ENCODE peak calls at places on chromosomes 3 and 15, in four cellular contexts. V, S, J and X are unnamed samples.

GRCh38 chr3:105790534-105790933 is 78.3 kb downstream of the CBLB start:
- DNase-seq in V (no peak), S (no peak), J (no peak), X (no peak)

GRCh38 chr3:10437995-10438901 is 67.1 kb downstream of the ATP2B2 start:
- DNase-seq in V (no peak), S (no peak), J (peak), X (no peak)

GRCh38 chr3:71109241-71109976 is 474.1 kb downstream of the FOXP1 start:
- DNase-seq in V (no peak), S (no peak), J (no peak), X (peak)

GRCh38 chr3:189084620-189085019 is 87.2 kb upstream of the TPRG1 start:
- DNase-seq in V (no peak), S (no peak), J (no peak), X (no peak)

GRCh38 chr3:132879651-132880050 is 157.4 kb upstream of the NPHP3 start:
- DNase-seq in V (no peak), S (no peak), J (no peak), X (no peak)

GRCh38 chr3:34033840-34034239 is 235.4 kb downstream of the PDCD6IP start:
- DNase-seq in V (no peak), S (no peak), J (no peak), X (no peak)

GRCh38 chr3:30135190-30135589 is 471.2 kb upstream of the TGFBR2 start:
- DNase-seq in V (no peak), S (no peak), J (no peak), X (no peak)

GRCh38 chr15:89128320-89129122 is 40.3 kb downstream of the ABHD2 start:
- DNase-seq in V (no peak), S (peak), J (no peak), X (no peak)

GRCh38 chr3:177679568-177680441 is 482.5 kb upstream of the TBL1XR1 start:
- DNase-seq in V (no peak), S (no peak), J (no peak), X (no peak)

GRCh38 chr3:152060701-152061100 is 187.3 kb downstream of the SUCNR1 start:
- DNase-seq in V (peak), S (no peak), J (no peak), X (no peak)

GRCh38 chr3:72798552-72799195 is 49.6 kb downstream of the SHQ1 start:
- DNase-seq in V (no peak), S (no peak), J (no peak), X (no peak)

GRCh38 chr3:77475545-77475944 is 435.6 kb downstream of the ROBO2 start:
- DNase-seq in V (no peak), S (no peak), J (no peak), X (no peak)

GRCh38 chr15:98955980-98956723 is 51.4 kb downstream of the PGPEP1L start:
- DNase-seq in V (no peak), S (peak), J (no peak), X (no peak)

GRCh38 chr15:71679223-71680078 is 130.9 kb upstream of the NR2E3 start:
- DNase-seq in V (no peak), S (no peak), J (peak), X (peak)

GRCh38 chr3:43249405-43249804 is 36.9 kb upstream of the SNRK start:
- DNase-seq in V (no peak), S (no peak), J (no peak), X (no peak)

GRCh38 chr15:72338617-72339321 is 18.8 kb upstream of the CELF6 start:
- DNase-seq in V (no peak), S (no peak), J (peak), X (no peak)

GRCh38 chr3:14391033-14391432 is 11.4 kb upstream of the SLC6A6 start:
- DNase-seq in V (peak), S (no peak), J (peak), X (no peak)

GRCh38 chr3:104133630-104134029 is 1233.1 kb upstream of the ALCAM start:
- DNase-seq in V (no peak), S (no peak), J (no peak), X (no peak)

GRCh38 chr15:101206173-101206572 is 45.7 kb downstream of the CHSY1 start:
- DNase-seq in V (no peak), S (no peak), J (no peak), X (no peak)

GRCh38 chr3:15815696-15816095 is 17.9 kb upstream of the ANKRD28 start:
- DNase-seq in V (no peak), S (peak), J (peak), X (no peak)

GRCh38 chr3:146222204-146223046 is 28.5 kb downstream of the PLSCR4 start:
- DNase-seq in V (no peak), S (no peak), J (no peak), X (no peak)

GRCh38 chr3:55416381-55416821 is 70.7 kb downstream of the WNT5A start:
- DNase-seq in V (no peak), S (no peak), J (peak), X (peak)

GRCh38 chr15:87287156-87287555 is 969.4 kb downstream of the NTRK3 start:
- DNase-seq in V (no peak), S (no peak), J (peak), X (peak)

GRCh38 chr3:40681658-40682055 is 156.9 kb downstream of the ZNF621 start:
- DNase-seq in V (no peak), S (no peak), J (no peak), X (no peak)

GRCh38 chr15:38991701-38992100 is 427.1 kb upstream of the RASGRP1 start:
- DNase-seq in V (no peak), S (no peak), J (no peak), X (no peak)

GRCh38 chr3:187802928-187803259 is 57.6 kb upstream of the BCL6 start:
- DNase-seq in V (no peak), S (no peak), J (no peak), X (no peak)

GRCh38 chr3:63278171-63278999 is at the start of gene SYNPR:
- DNase-seq in V (peak), S (no peak), J (no peak), X (no peak)

GRCh38 chr15:43974852-43975251 is 148.1 kb downstream of the WDR76 start:
- DNase-seq in V (no peak), S (no peak), J (no peak), X (no peak)

GRCh38 chr3:64022451-64023186 is 675 bp downstream of the PSMD6 start:
- DNase-seq in V (no peak), S (no peak), J (no peak), X (no peak)

GRCh38 chr3:30305021-30305420 is 301.4 kb upstream of the TGFBR2 start:
- DNase-seq in V (no peak), S (no peak), J (no peak), X (no peak)

GRCh38 chr3:148790841-148791240 is 36.8 kb upstream of the CPB1 start:
- DNase-seq in V (no peak), S (no peak), J (no peak), X (no peak)

GRCh38 chr15:74432968-74433591 is 678 bp downstream of the SEMA7A start:
- DNase-seq in V (no peak), S (no peak), J (no peak), X (no peak)

GRCh38 chr3:27568393-27568792 is 84.2 kb upstream of the SLC4A7 start:
- DNase-seq in V (peak), S (no peak), J (peak), X (no peak)

GRCh38 chr15:75228787-75229186 is 27.1 kb downstream of the C15orf39 start:
- DNase-seq in V (no peak), S (no peak), J (no peak), X (no peak)

GRCh38 chr3:52006820-52007133 is 11.1 kb upstream of the RPL29 start:
- DNase-seq in V (no peak), S (no peak), J (no peak), X (no peak)

GRCh38 chr3:9067352-9067975 is 104.2 kb upstream of the RAD18 start:
- DNase-seq in V (peak), S (no peak), J (peak), X (no peak)

GRCh38 chr15:100468265-100468664 is 60.5 kb downstream of the CERS3 start:
- DNase-seq in V (no peak), S (no peak), J (no peak), X (no peak)

GRCh38 chr3:168624892-168625291 is 529.2 kb upstream of the GOLIM4 start:
- DNase-seq in V (no peak), S (no peak), J (no peak), X (no peak)

GRCh38 chr3:46353639-46354410 is at the start of gene CCR2:
- DNase-seq in V (no peak), S (peak), J (no peak), X (no peak)